ENCODE peak calls at places on chromosomes 11 and 22, in four cellular contexts. One of them, this sample, is unnamed.

GRCh38 chr11:66956689-66957290 is 1.4 kb downstream of the PC start:
- DNase-seq in Calu3: peak; percentile 43
- DNase-seq in NCI-H1105: no peak
- DNase-seq in foreskin fibroblast: peak; percentile 76
- DNase-seq in this sample: no peak

GRCh38 chr11:114132944-114133394 is 73.5 kb downstream of the ZBTB16 start:
- DNase-seq in NCI-H1105: no peak
- DNase-seq in foreskin fibroblast: peak; percentile 86
- DNase-seq in Calu3: no peak
- DNase-seq in this sample: no peak

GRCh38 chr11:8906629-8907028 is 4.4 kb upstream of the AKIP1 start:
- DNase-seq in Calu3: no peak
- DNase-seq in NCI-H1105: no peak
- DNase-seq in foreskin fibroblast: peak; percentile 80
- DNase-seq in this sample: no peak

GRCh38 chr11:100329352-100329751 is 357.7 kb upstream of the ARHGAP42 start:
- DNase-seq in Calu3: no peak
- DNase-seq in foreskin fibroblast: no peak
- DNase-seq in NCI-H1105: no peak
- DNase-seq in this sample: no peak

GRCh38 chr22:21738966-21739365 is 3.4 kb upstream of the YPEL1 start:
- DNase-seq in NCI-H1105: no peak
- DNase-seq in Calu3: no peak
- DNase-seq in foreskin fibroblast: no peak
- DNase-seq in this sample: no peak

GRCh38 chr11:118635642-118636041 is 28.2 kb downstream of the PHLDB1 start:
- DNase-seq in NCI-H1105: peak; percentile 44
- DNase-seq in foreskin fibroblast: peak; percentile 39
- DNase-seq in Calu3: no peak
- DNase-seq in this sample: no peak

GRCh38 chr11:125494033-125494364 is 2.1 kb downstream of the FEZ1 start:
- DNase-seq in foreskin fibroblast: peak; percentile 8
- DNase-seq in NCI-H1105: no peak
- DNase-seq in Calu3: no peak
- DNase-seq in this sample: no peak

GRCh38 chr11:1759151-1759850 is 4.4 kb downstream of the CTSD start:
- DNase-seq in NCI-H1105: no peak
- DNase-seq in Calu3: no peak
- DNase-seq in foreskin fibroblast: no peak
- DNase-seq in this sample: no peak

GRCh38 chr11:11155962-11156815 is 196.9 kb downstream of the CSNK2A3 start:
- DNase-seq in NCI-H1105: no peak
- DNase-seq in foreskin fibroblast: no peak
- DNase-seq in Calu3: peak; percentile 36
- DNase-seq in this sample: peak; percentile 59

GRCh38 chr22:50148991-50149721 is 21.4 kb upstream of the PANX2 start:
- DNase-seq in NCI-H1105: peak; percentile 30
- DNase-seq in Calu3: peak; percentile 80
- DNase-seq in foreskin fibroblast: peak; percentile 63
- DNase-seq in this sample: peak; percentile 84

GRCh38 chr11:48011125-48012050 is 31.0 kb downstream of the PTPRJ start:
- DNase-seq in Calu3: no peak
- DNase-seq in foreskin fibroblast: no peak
- DNase-seq in NCI-H1105: no peak
- DNase-seq in this sample: no peak

This sample was measured in activated CD8-positive, alpha-beta T cell treated with anti-CD3 and anti-CD28 coated beads, Interleukin-2, amount 10 ng/mL, durations not matched to agents 7 days and 5 days.